ENCODE peak calls at places on chromosomes 13 and 19, in eight cellular contexts. One of them, this sample, is unnamed.

GRCh38 chr13:77113496-77113895 is 86.5 kb upstream of the FBXL3 start:
- DNase-seq in GM23248: peak; percentile 1
- DNase-seq in mesendoderm: peak; percentile 10
- DNase-seq in testis: no peak
- DNase-seq in A673: no peak
- DNase-seq in AG04450: no peak
- DNase-seq in Peyer's patch: no peak
- DNase-seq in endothelial cell of umbilical vein: no peak
- DNase-seq in this sample: no peak

GRCh38 chr19:1019980-1020867 is 699 bp downstream of the TMEM259 start:
- DNase-seq in testis: peak; percentile 54
- DNase-seq in GM23248: no peak
- DNase-seq in A673: no peak
- DNase-seq in mesendoderm: peak; percentile 64
- DNase-seq in Peyer's patch: no peak
- DNase-seq in AG04450: no peak
- DNase-seq in endothelial cell of umbilical vein: peak; percentile 30
- DNase-seq in this sample: no peak

GRCh38 chr13:48859168-48860105 is 116.3 kb upstream of the FNDC3A start:
- DNase-seq in testis: no peak
- DNase-seq in Peyer's patch: no peak
- DNase-seq in A673: no peak
- DNase-seq in GM23248: no peak
- DNase-seq in endothelial cell of umbilical vein: no peak
- DNase-seq in mesendoderm: peak; percentile 85
- DNase-seq in AG04450: no peak
- DNase-seq in this sample: no peak

GRCh38 chr13:40064723-40065122 is 409.3 kb downstream of the COG6 start:
- DNase-seq in A673: peak; percentile 97
- DNase-seq in AG04450: no peak
- DNase-seq in mesendoderm: no peak
- DNase-seq in testis: no peak
- DNase-seq in endothelial cell of umbilical vein: peak; percentile 57
- DNase-seq in GM23248: peak; percentile 94
- DNase-seq in Peyer's patch: no peak
- DNase-seq in this sample: peak; percentile 68

GRCh38 chr19:49809155-49809986 is 3.7 kb downstream of the FUZ start:
- DNase-seq in AG04450: no peak
- DNase-seq in endothelial cell of umbilical vein: peak; percentile 18
- DNase-seq in A673: peak; percentile 61
- DNase-seq in GM23248: peak; percentile 62
- DNase-seq in mesendoderm: peak; percentile 55
- DNase-seq in testis: peak; percentile 72
- DNase-seq in Peyer's patch: peak; percentile 51
- DNase-seq in this sample: peak; percentile 31

GRCh38 chr13:41900918-41901317 is 60.0 kb downstream of the VWA8 start:
- DNase-seq in Peyer's patch: no peak
- DNase-seq in mesendoderm: no peak
- DNase-seq in GM23248: peak; percentile 20
- DNase-seq in AG04450: no peak
- DNase-seq in testis: no peak
- DNase-seq in A673: no peak
- DNase-seq in endothelial cell of umbilical vein: no peak
- DNase-seq in this sample: no peak

GRCh38 chr19:53076984-53077383 is 26.2 kb downstream of the ZNF160 start:
- DNase-seq in GM23248: peak; percentile 67
- DNase-seq in testis: peak; percentile 78
- DNase-seq in AG04450: no peak
- DNase-seq in mesendoderm: peak; percentile 95
- DNase-seq in Peyer's patch: no peak
- DNase-seq in A673: peak; percentile 41
- DNase-seq in endothelial cell of umbilical vein: peak; percentile 72
- DNase-seq in this sample: no peak

GRCh38 chr19:7868671-7869452 is 5.3 kb downstream of the PRR36 start:
- DNase-seq in mesendoderm: peak; percentile 91
- DNase-seq in testis: peak; percentile 74
- DNase-seq in GM23248: peak; percentile 72
- DNase-seq in endothelial cell of umbilical vein: peak; percentile 65
- DNase-seq in AG04450: no peak
- DNase-seq in A673: peak; percentile 91
- DNase-seq in Peyer's patch: peak; percentile 71
- DNase-seq in this sample: peak; percentile 76

GRCh38 chr13:93689333-93689732 is 462.7 kb downstream of the GPC6 start:
- DNase-seq in testis: no peak
- DNase-seq in AG04450: no peak
- DNase-seq in A673: no peak
- DNase-seq in mesendoderm: peak; percentile 19
- DNase-seq in GM23248: peak; percentile 6
- DNase-seq in endothelial cell of umbilical vein: no peak
- DNase-seq in Peyer's patch: no peak
- DNase-seq in this sample: no peak

GRCh38 chr19:524062-524674 is 7.4 kb upstream of the CDC34 start:
- DNase-seq in AG04450: no peak
- DNase-seq in endothelial cell of umbilical vein: no peak
- DNase-seq in mesendoderm: no peak
- DNase-seq in testis: no peak
- DNase-seq in A673: peak; percentile 80
- DNase-seq in GM23248: peak; percentile 58
- DNase-seq in Peyer's patch: no peak
- DNase-seq in this sample: no peak

GRCh38 chr13:67574320-67575233 is 344.4 kb upstream of the PCDH9 start:
- DNase-seq in endothelial cell of umbilical vein: no peak
- DNase-seq in A673: no peak
- DNase-seq in AG04450: peak; percentile 33
- DNase-seq in mesendoderm: peak; percentile 2
- DNase-seq in Peyer's patch: no peak
- DNase-seq in GM23248: no peak
- DNase-seq in testis: no peak
- DNase-seq in this sample: peak; percentile 55

GRCh38 chr13:44125943-44126469 is 246.3 kb downstream of the LACC1 start:
- DNase-seq in Peyer's patch: no peak
- DNase-seq in GM23248: no peak
- DNase-seq in testis: no peak
- DNase-seq in mesendoderm: no peak
- DNase-seq in endothelial cell of umbilical vein: no peak
- DNase-seq in AG04450: peak; percentile 76
- DNase-seq in A673: no peak
- DNase-seq in this sample: no peak

GRCh38 chr13:44117351-44117750 is 237.6 kb downstream of the LACC1 start:
- DNase-seq in mesendoderm: peak; percentile 57
- DNase-seq in testis: no peak
- DNase-seq in A673: peak; percentile 87
- DNase-seq in AG04450: no peak
- DNase-seq in GM23248: peak; percentile 29
- DNase-seq in endothelial cell of umbilical vein: peak; percentile 66
- DNase-seq in Peyer's patch: no peak
- DNase-seq in this sample: no peak

GRCh38 chr19:55616395-55616875 is 7.9 kb downstream of the ZNF784 start:
- DNase-seq in endothelial cell of umbilical vein: no peak
- DNase-seq in Peyer's patch: no peak
- DNase-seq in A673: no peak
- DNase-seq in AG04450: no peak
- DNase-seq in mesendoderm: no peak
- DNase-seq in GM23248: no peak
- DNase-seq in testis: no peak
- DNase-seq in this sample: no peak

GRCh38 chr13:79227418-79227817 is 178.6 kb downstream of the RBM26 start:
- DNase-seq in Peyer's patch: no peak
- DNase-seq in mesendoderm: no peak
- DNase-seq in endothelial cell of umbilical vein: no peak
- DNase-seq in testis: no peak
- DNase-seq in GM23248: no peak
- DNase-seq in AG04450: no peak
- DNase-seq in A673: no peak
- DNase-seq in this sample: no peak

GRCh38 chr13:75050419-75051066 is 431.4 kb downstream of the TBC1D4 start:
- DNase-seq in GM23248: peak; percentile 25
- DNase-seq in testis: no peak
- DNase-seq in A673: peak; percentile 21
- DNase-seq in endothelial cell of umbilical vein: no peak
- DNase-seq in mesendoderm: peak; percentile 30
- DNase-seq in AG04450: no peak
- DNase-seq in Peyer's patch: no peak
- DNase-seq in this sample: no peak

GRCh38 chr13:87671031-87671823 is at the start of gene SLITRK5:
- DNase-seq in GM23248: peak; percentile 74
- DNase-seq in Peyer's patch: peak; percentile 33
- DNase-seq in testis: peak; percentile 86
- DNase-seq in AG04450: no peak
- DNase-seq in A673: peak; percentile 90
- DNase-seq in endothelial cell of umbilical vein: peak; percentile 52
- DNase-seq in mesendoderm: peak; percentile 86
- DNase-seq in this sample: peak; percentile 49

GRCh38 chr13:25180795-25181537 is 8.9 kb upstream of the AMER2 start:
- DNase-seq in Peyer's patch: no peak
- DNase-seq in endothelial cell of umbilical vein: no peak
- DNase-seq in A673: peak; percentile 63
- DNase-seq in testis: no peak
- DNase-seq in GM23248: no peak
- DNase-seq in AG04450: no peak
- DNase-seq in mesendoderm: no peak
- DNase-seq in this sample: no peak

GRCh38 chr13:29516880-29517279 is 78.6 kb downstream of the SLC7A1 start:
- DNase-seq in mesendoderm: no peak
- DNase-seq in testis: no peak
- DNase-seq in GM23248: no peak
- DNase-seq in AG04450: no peak
- DNase-seq in A673: no peak
- DNase-seq in Peyer's patch: no peak
- DNase-seq in endothelial cell of umbilical vein: no peak
- DNase-seq in this sample: no peak

GRCh38 chr19:12802267-12803106 is 618 bp downstream of the THSD8 start:
- DNase-seq in testis: no peak
- DNase-seq in A673: no peak
- DNase-seq in GM23248: peak; percentile 48
- DNase-seq in endothelial cell of umbilical vein: no peak
- DNase-seq in Peyer's patch: no peak
- DNase-seq in AG04450: no peak
- DNase-seq in mesendoderm: no peak
- DNase-seq in this sample: peak; percentile 13

GRCh38 chr19:33193864-33194362 is at the start of gene LRP3:
- DNase-seq in endothelial cell of umbilical vein: peak; percentile 13
- DNase-seq in testis: peak; percentile 61
- DNase-seq in GM23248: peak; percentile 54
- DNase-seq in Peyer's patch: no peak
- DNase-seq in mesendoderm: peak; percentile 23
- DNase-seq in A673: peak; percentile 67
- DNase-seq in AG04450: no peak
- DNase-seq in this sample: no peak

GRCh38 chr19:48490980-48491792 is 20.4 kb downstream of the LMTK3 start:
- DNase-seq in AG04450: no peak
- DNase-seq in Peyer's patch: peak; percentile 56
- DNase-seq in GM23248: peak; percentile 45
- DNase-seq in A673: peak; percentile 78
- DNase-seq in mesendoderm: peak; percentile 81
- DNase-seq in testis: no peak
- DNase-seq in endothelial cell of umbilical vein: no peak
- DNase-seq in this sample: peak; percentile 82

GRCh38 chr13:30371649-30372265 is 50.5 kb upstream of the UBE2L5 start:
- DNase-seq in GM23248: peak; percentile 86
- DNase-seq in AG04450: no peak
- DNase-seq in mesendoderm: no peak
- DNase-seq in endothelial cell of umbilical vein: peak; percentile 36
- DNase-seq in A673: no peak
- DNase-seq in testis: no peak
- DNase-seq in Peyer's patch: peak; percentile 88
- DNase-seq in this sample: peak; percentile 10

GRCh38 chr13:44884076-44884729 is 105.1 kb downstream of the NUFIP1 start:
- DNase-seq in GM23248: peak; percentile 90
- DNase-seq in Peyer's patch: no peak
- DNase-seq in mesendoderm: no peak
- DNase-seq in AG04450: no peak
- DNase-seq in testis: no peak
- DNase-seq in endothelial cell of umbilical vein: peak; percentile 77
- DNase-seq in A673: no peak
- DNase-seq in this sample: peak; percentile 20

GRCh38 chr13:42860485-42860884 is 79.1 kb downstream of the FAM216B start:
- DNase-seq in testis: no peak
- DNase-seq in Peyer's patch: no peak
- DNase-seq in mesendoderm: no peak
- DNase-seq in endothelial cell of umbilical vein: no peak
- DNase-seq in AG04450: no peak
- DNase-seq in A673: no peak
- DNase-seq in GM23248: no peak
- DNase-seq in this sample: no peak

GRCh38 chr19:16398530-16399241 is 73.1 kb downstream of the EPS15L1 start:
- DNase-seq in GM23248: peak; percentile 37
- DNase-seq in endothelial cell of umbilical vein: peak; percentile 84
- DNase-seq in AG04450: no peak
- DNase-seq in mesendoderm: no peak
- DNase-seq in Peyer's patch: no peak
- DNase-seq in A673: peak; percentile 51
- DNase-seq in testis: no peak
- DNase-seq in this sample: no peak
- H3K27ac ChIP-seq in GM23248: no peak overlapping the region
- H3K27ac ChIP-seq in endothelial cell of umbilical vein: no peak overlapping the region
- H3K27ac ChIP-seq in AG04450: no peak overlapping the region
- H3K27ac ChIP-seq in mesendoderm: no peak overlapping the region
- H3K27ac ChIP-seq in Peyer's patch: peak overlapping the region; percentile 50
- H3K27ac ChIP-seq in A673: no peak overlapping the region
- H3K27ac ChIP-seq in testis: peak overlapping the region; percentile 91
- H3K27ac ChIP-seq in this sample: no peak overlapping the region

GRCh38 chr13:80989770-80990169 is 648.8 kb upstream of the SPRY2 start:
- DNase-seq in testis: no peak
- DNase-seq in GM23248: no peak
- DNase-seq in Peyer's patch: no peak
- DNase-seq in A673: no peak
- DNase-seq in mesendoderm: peak; percentile 14
- DNase-seq in endothelial cell of umbilical vein: no peak
- DNase-seq in AG04450: no peak
- DNase-seq in this sample: no peak
- H3K27ac ChIP-seq in testis: no peak overlapping the region
- H3K27ac ChIP-seq in GM23248: no peak overlapping the region
- H3K27ac ChIP-seq in Peyer's patch: no peak overlapping the region
- H3K27ac ChIP-seq in A673: no peak overlapping the region
- H3K27ac ChIP-seq in mesendoderm: no peak overlapping the region
- H3K27ac ChIP-seq in endothelial cell of umbilical vein: no peak overlapping the region
- H3K27ac ChIP-seq in AG04450: no peak overlapping the region
- H3K27ac ChIP-seq in this sample: no peak overlapping the region

DNA sequence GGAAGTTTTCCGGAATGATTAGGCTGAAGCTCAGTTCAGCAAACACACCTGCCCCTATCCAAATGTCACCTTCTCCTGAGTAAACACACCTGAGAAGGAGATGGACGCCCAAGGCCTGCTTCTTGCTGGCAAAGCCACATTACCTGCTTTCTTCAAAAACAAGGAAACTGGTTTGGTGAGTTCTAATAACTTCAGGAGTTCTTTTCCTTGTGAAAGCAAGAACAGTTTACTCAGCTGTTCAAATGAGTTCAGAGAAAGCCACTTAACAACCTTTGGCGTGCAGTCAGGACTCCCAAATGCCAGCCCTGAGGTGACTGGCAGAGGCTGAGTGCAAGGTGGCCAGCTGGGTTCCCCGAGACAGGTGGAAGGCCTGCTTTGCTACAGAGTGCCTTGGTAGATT is 160.5 kb downstream of the STK24 start:
- DNase-seq in A673: no peak
- DNase-seq in GM23248: no peak
- DNase-seq in Peyer's patch: no peak
- DNase-seq in testis: no peak
- DNase-seq in mesendoderm: no peak
- DNase-seq in endothelial cell of umbilical vein: no peak
- DNase-seq in AG04450: no peak
- DNase-seq in this sample: no peak
- H3K27ac ChIP-seq in A673: no peak overlapping the region
- H3K27ac ChIP-seq in GM23248: no peak overlapping the region
- H3K27ac ChIP-seq in Peyer's patch: no peak overlapping the region
- H3K27ac ChIP-seq in testis: no peak overlapping the region
- H3K27ac ChIP-seq in mesendoderm: no peak overlapping the region
- H3K27ac ChIP-seq in endothelial cell of umbilical vein: no peak overlapping the region
- H3K27ac ChIP-seq in AG04450: no peak overlapping the region
- H3K27ac ChIP-seq in this sample: no peak overlapping the region

GRCh38 chr19:35141627-35142401 is 1.2 kb upstream of the FXYD7 start:
- DNase-seq in testis: no peak
- DNase-seq in AG04450: no peak
- DNase-seq in GM23248: no peak
- DNase-seq in mesendoderm: no peak
- DNase-seq in endothelial cell of umbilical vein: no peak
- DNase-seq in A673: no peak
- DNase-seq in Peyer's patch: no peak
- DNase-seq in this sample: no peak
- H3K27ac ChIP-seq in testis: no peak overlapping the region
- H3K27ac ChIP-seq in AG04450: no peak overlapping the region
- H3K27ac ChIP-seq in GM23248: no peak overlapping the region
- H3K27ac ChIP-seq in mesendoderm: no peak overlapping the region
- H3K27ac ChIP-seq in endothelial cell of umbilical vein: no peak overlapping the region
- H3K27ac ChIP-seq in A673: no peak overlapping the region
- H3K27ac ChIP-seq in Peyer's patch: no peak overlapping the region
- H3K27ac ChIP-seq in this sample: no peak overlapping the region

This sample was measured in RWPE1.